ENCODE peak calls at places on chromosomes 1 and 21, in six cellular contexts. O is naive thymus-derived CD4-positive, alpha-beta T cell; D is left ventricle myocardium inferior; V is left cardiac atrium; X is Daoy; I is NCI-H1105. B is an unnamed sample.

GRCh38 chr21:41048636-41049035 is 119.3 kb upstream of the BACE2 start:
- DNase-seq in O (no peak), D (no peak), V (no peak), X (no peak), I (no peak), B (no peak)

GRCh38 chr1:42830631-42831030 is 13.4 kb upstream of the SVBP start:
- DNase-seq in O (no peak), D (no peak), V (no peak), X (no peak), I (no peak), B (no peak)

GRCh38 chr1:234531181-234532132 is 52.5 kb upstream of the TARBP1 start:
- DNase-seq in O (no peak), D (peak; percentile 70), V (peak; percentile 79), X (peak; percentile 65), I (no peak), B (no peak)

GRCh38 chr1:41411229-41411628 is 50.0 kb downstream of the FOXO6 start:
- DNase-seq in O (no peak), D (no peak), V (no peak), X (no peak), I (no peak), B (no peak)

GRCh38 chr1:74223453-74223852 is 11.7 kb upstream of the TNNI3K start:
- DNase-seq in O (no peak), D (no peak), V (no peak), X (no peak), I (no peak), B (no peak)

GRCh38 chr1:99801584-99801983 is 35.1 kb upstream of the FRRS1 start:
- DNase-seq in O (no peak), D (no peak), V (no peak), X (no peak), I (no peak), B (no peak)

GRCh38 chr1:42953182-42954180 is 5.2 kb downstream of the SLC2A1 start:
- DNase-seq in O (no peak), D (no peak), V (no peak), X (no peak), I (no peak), B (no peak)

GRCh38 chr1:150065184-150065871 is 2.2 kb upstream of the VPS45 start:
- DNase-seq in O (no peak), D (no peak), V (no peak), X (peak; percentile 7), I (no peak), B (no peak)

GRCh38 chr1:79006564-79006963 is at the start of gene ADGRL4:
- DNase-seq in O (no peak), D (peak; percentile 50), V (peak; percentile 73), X (no peak), I (no peak), B (no peak)

GRCh38 chr1:38005195-38006007 is at the start of gene FHL3:
- DNase-seq in O (peak; percentile 71), D (peak; percentile 84), V (peak; percentile 79), X (peak; percentile 72), I (peak; percentile 42), B (peak; percentile 26)

GRCh38 chr1:25035523-25036116 is 105.5 kb upstream of the RUNX3 start:
- DNase-seq in O (no peak), D (no peak), V (no peak), X (no peak), I (no peak), B (no peak)